ENCODE peak calls at places on chromosomes 2 and 18, in ten cellular contexts. J is iris pigment epithelial cell; A is nucleus accumbens; S is stimulated activated CD4-positive, alpha-beta T cell treated with anti-CD3 and anti-CD28 coated beads, Interleukin-4, amount 100 ng/mL, for 1 hour; N is NCI-H2171 treated with DMSO at 0.1 percent for 48 hours; D is T-helper 2 cell; I is NCI-H2029; P is effector CD4-positive, alpha-beta T cell; K is WTC11; X is H9. C is an unnamed sample.

GRCh38 chr2:231396058-231396821 is 730 bp downstream of the B3GNT7 start:
- DNase-seq in X (no peak), P (no peak), A (no peak), N (no peak), S (no peak), I (no peak), K (peak; percentile 27), D (no peak), J (no peak), C (no peak)

GRCh38 chr2:133264951-133265949 is 303.0 kb downstream of the NCKAP5 start:
- DNase-seq in D (no peak), N (no peak), J (no peak), P (no peak), A (no peak), I (peak; percentile 68), X (peak; percentile 64), S (no peak), K (peak; percentile 35), C (no peak)

GRCh38 chr2:85133751-85134254 is 611 bp downstream of the TCF7L1 start:
- DNase-seq in J (peak; percentile 53), K (peak; percentile 37), D (peak; percentile 8), N (no peak), P (no peak), X (no peak), I (no peak), S (peak; percentile 10), A (no peak), C (no peak)

GRCh38 chr2:2791031-2791430 is 460.0 kb upstream of the MYT1L start:
- DNase-seq in J (no peak), A (no peak), D (no peak), X (no peak), P (no peak), S (no peak), N (no peak), I (no peak), K (no peak), C (no peak)

GRCh38 chr18:22207022-22207758 is 37.8 kb downstream of the GATA6 start:
- DNase-seq in P (no peak), I (no peak), S (no peak), X (no peak), D (no peak), K (no peak), J (peak; percentile 70), N (no peak), A (no peak), C (no peak)

GRCh38 chr2:134401789-134402188 is 147.9 kb downstream of the MGAT5 start:
- DNase-seq in N (no peak), A (no peak), K (no peak), S (no peak), P (no peak), X (no peak), I (no peak), J (no peak), D (no peak), C (no peak)

GRCh38 chr18:23194969-23195957 is 60.0 kb downstream of the CABLES1 start:
- DNase-seq in X (no peak), K (no peak), P (no peak), D (no peak), S (no peak), N (no peak), I (no peak), A (no peak), J (no peak), C (no peak)

GRCh38 chr2:196783431-196784094 is 15.9 kb downstream of the GTF3C3 start:
- DNase-seq in I (no peak), K (no peak), N (no peak), J (peak; percentile 66), X (no peak), D (no peak), P (no peak), S (no peak), A (no peak), C (no peak)

GRCh38 chr2:50872543-50872942 is 159.4 kb downstream of the NRXN1 start:
- DNase-seq in D (no peak), K (peak; percentile 14), X (no peak), P (no peak), N (no peak), A (no peak), S (no peak), J (no peak), I (no peak), C (no peak)

GRCh38 chr2:127857494-127857818 is 499 bp downstream of the POLR2D start:
- DNase-seq in J (no peak), I (peak; percentile 10), P (peak; percentile 3), K (peak; percentile 23), N (peak; percentile 55), X (no peak), A (no peak), S (no peak), D (peak; percentile 31), C (peak; percentile 24)

GRCh38 chr2:86295071-86295470 is 42.4 kb downstream of the REEP1 start:
- DNase-seq in S (no peak), I (no peak), D (no peak), K (no peak), P (no peak), J (no peak), N (no peak), X (no peak), A (no peak), C (no peak)

GRCh38 chr2:217444932-217445331 is 557.9 kb downstream of the TNS1 start:
- DNase-seq in N (no peak), D (no peak), A (no peak), X (no peak), J (no peak), P (no peak), I (no peak), S (no peak), K (no peak), C (no peak)

GRCh38 chr2:147099845-147100244 is 745.0 kb upstream of the ACVR2A start:
- DNase-seq in N (no peak), A (no peak), K (no peak), D (no peak), J (no peak), P (no peak), I (no peak), X (no peak), S (no peak), C (no peak)

GRCh38 chr2:237687666-237688065 is 60.3 kb downstream of the LRRFIP1 start:
- DNase-seq in K (no peak), I (no peak), S (peak; percentile 68), N (no peak), A (no peak), P (peak; percentile 87), J (peak; percentile 99), D (peak; percentile 96), X (no peak), C (no peak)

GRCh38 chr2:231385429-231385828 is 10.1 kb upstream of the B3GNT7 start:
- DNase-seq in D (no peak), P (no peak), A (no peak), K (no peak), X (no peak), N (no peak), S (no peak), J (no peak), I (no peak), C (no peak)

GRCh38 chr2:134361648-134362047 is 107.8 kb downstream of the MGAT5 start:
- DNase-seq in N (peak; percentile 35), D (no peak), A (no peak), K (no peak), S (no peak), P (no peak), J (peak; percentile 36), I (no peak), X (no peak), C (no peak)

GRCh38 chr2:47003641-47004427 is 88.2 kb upstream of the MCFD2 start:
- DNase-seq in K (no peak), N (no peak), S (no peak), I (no peak), D (no peak), X (no peak), P (no peak), A (peak; percentile 34), J (no peak), C (no peak)

GRCh38 chr2:190493095-190493494 is 41.4 kb downstream of the NEMP2 start:
- DNase-seq in K (no peak), I (no peak), D (no peak), J (no peak), A (no peak), P (no peak), S (no peak), X (no peak), N (no peak), C (no peak)

GRCh38 chr18:55534547-55534946 is 53.4 kb downstream of the TCF4 start:
- DNase-seq in D (peak; percentile 2), I (no peak), S (no peak), N (no peak), A (no peak), K (no peak), P (no peak), X (no peak), J (peak; percentile 51), C (no peak)

GRCh38 chr18:29501952-29502351 is 1325.0 kb upstream of the CDH2 start:
- DNase-seq in A (no peak), P (no peak), X (no peak), I (no peak), J (peak; percentile 88), D (no peak), K (no peak), N (no peak), S (no peak), C (no peak)

GRCh38 chr2:200877443-200877842 is 11.4 kb downstream of the PPIL3 start:
- DNase-seq in A (no peak), D (no peak), K (no peak), I (no peak), N (no peak), X (no peak), S (no peak), J (no peak), P (no peak), C (no peak)

GRCh38 chr2:37324536-37324785 is 172 bp downstream of the PRKD3 start:
- DNase-seq in D (no peak), A (no peak), J (peak; percentile 63), K (peak; percentile 77), N (no peak), P (peak; percentile 61), I (no peak), S (peak; percentile 67), X (no peak), C (no peak)

GRCh38 chr2:24827321-24828261 is 34.4 kb downstream of the CENPO start:
- DNase-seq in A (peak; percentile 52), X (peak; percentile 92), P (peak; percentile 63), D (peak; percentile 84), I (peak; percentile 74), S (peak; percentile 66), K (peak; percentile 89), J (peak; percentile 88), N (peak; percentile 87), C (peak; percentile 62)

GRCh38 chr2:26356771-26357170 is 10.2 kb upstream of the ADGRF3 start:
- DNase-seq in P (no peak), A (no peak), D (no peak), J (peak; percentile 29), X (no peak), N (no peak), S (no peak), K (no peak), I (no peak), C (no peak)

GRCh38 chr2:171147081-171147480 is 13.6 kb downstream of the TLK1 start:
- DNase-seq in J (no peak), N (no peak), S (no peak), X (no peak), D (no peak), P (no peak), A (no peak), I (no peak), K (no peak), C (no peak)

GRCh38 chr2:132923787-132924186 is 253.8 kb upstream of the LYPD1 start:
- DNase-seq in D (no peak), J (peak; percentile 51), X (no peak), I (no peak), K (no peak), P (no peak), S (no peak), N (no peak), A (no peak), C (no peak)

GRCh38 chr18:45837283-45838070 is 12.0 kb downstream of the SIGLEC15 start:
- DNase-seq in N (peak; percentile 58), D (peak; percentile 62), K (peak; percentile 80), P (no peak), X (peak; percentile 81), J (peak; percentile 65), I (peak; percentile 62), S (peak; percentile 46), A (no peak), C (peak; percentile 73)

GRCh38 chr2:54432181-54433020 is 23.7 kb upstream of the SPTBN1 start:
- DNase-seq in K (no peak), D (no peak), S (no peak), N (no peak), X (no peak), A (no peak), P (no peak), J (no peak), I (no peak), C (no peak)